ENCODE peak calls at places on chromosomes 1 and 21, in four cellular contexts. F is nephron progenitor cell, S is B cell, B is H1. R is an unnamed sample.

GRCh38 chr1:231016966-231017365 is 23.1 kb downstream of the FAM89A start:
- DNase-seq in S (no peak), F (no peak), B (no peak), R (no peak)

GRCh38 chr1:213120386-213120785 is 69.3 kb downstream of the RPS6KC1 start:
- DNase-seq in F (no peak), S (no peak), B (no peak), R (no peak)

GRCh38 chr1:156151093-156151688 is 2.2 kb upstream of the SEMA4A start:
- DNase-seq in S (peak), B (no peak), F (no peak), R (no peak)

GRCh38 chr21:27580276-27580675 is 613.4 kb upstream of the ADAMTS5 start:
- DNase-seq in S (no peak), B (no peak), F (no peak), R (no peak)

GRCh38 chr21:44920694-44921604 is at the start of gene ITGB2:
- DNase-seq in S (peak), B (no peak), F (no peak), R (peak)

GRCh38 chr1:150931773-150932172 is 5.6 kb downstream of the SETDB1 start:
- DNase-seq in S (no peak), B (no peak), F (no peak), R (peak)

GRCh38 chr1:55337801-55338447 is 122.8 kb upstream of the USP24 start:
- DNase-seq in B (peak), S (peak), F (no peak), R (peak)

GRCh38 chr1:61092643-61093042 is 10.3 kb downstream of the NFIA start:
- DNase-seq in B (no peak), S (no peak), F (no peak), R (no peak)

GRCh38 chr21:37281993-37282392 is 14.9 kb upstream of the VPS26C start:
- DNase-seq in F (no peak), B (no peak), S (no peak), R (peak)

GRCh38 chr21:25862596-25862995 is 127.8 kb downstream of the GABPA start:
- DNase-seq in F (peak), B (no peak), S (no peak), R (no peak)

GRCh38 chr21:31264574-31264973 is 79.5 kb downstream of the TIAM1 start:
- DNase-seq in B (no peak), F (no peak), S (no peak), R (no peak)

GRCh38 chr1:150622219-150622975 is 7.0 kb downstream of the ENSA start:
- DNase-seq in B (no peak), S (no peak), F (peak), R (no peak)

GRCh38 chr1:8370046-8370881 is 52.4 kb downstream of the SLC45A1 start:
- DNase-seq in S (no peak), B (no peak), F (no peak), R (peak)

GRCh38 chr1:8903908-8904650 is 25.6 kb upstream of the ENO1 start:
- DNase-seq in F (no peak), B (no peak), S (no peak), R (peak)

GRCh38 chr1:197156692-197157091 is 10.2 kb upstream of the ASPM start:
- DNase-seq in S (no peak), F (no peak), B (no peak), R (no peak)

GRCh38 chr1:99507906-99508732 is 137.8 kb upstream of the PALMD start:
- DNase-seq in S (no peak), F (no peak), B (no peak), R (no peak)

GRCh38 chr21:31457675-31458074 is 113.6 kb upstream of the TIAM1 start:
- DNase-seq in S (no peak), F (no peak), B (no peak), R (no peak)

GRCh38 chr1:48040122-48040521 is 42.9 kb upstream of the TRABD2B start:
- DNase-seq in S (no peak), B (no peak), F (peak), R (peak)

GRCh38 chr1:222754386-222755139 is 17.6 kb downstream of the FAM177B start:
- DNase-seq in B (no peak), F (no peak), S (no peak), R (peak)